ENCODE peak calls at places on chromosomes 12 and 14, in five cellular contexts. L, I, F, K and V are unnamed samples.

GRCh38 chr12:11630046-11630706 is 19.3 kb upstream of the ETV6 start:
- DNase-seq in L (no peak), I (no peak), F (peak), K (peak), V (no peak)

GRCh38 chr12:47818382-47818700 is 1.4 kb downstream of the HDAC7 start:
- DNase-seq in L (peak), I (no peak), F (no peak), K (no peak), V (no peak)

GRCh38 chr12:54417712-54418440 is 1.2 kb downstream of the ITGA5 start:
- DNase-seq in L (peak), I (no peak), F (no peak), K (peak), V (no peak)

GRCh38 chr14:85702937-85703336 is 173.0 kb downstream of the FLRT2 start:
- DNase-seq in L (no peak), I (no peak), F (no peak), K (no peak), V (no peak)

GRCh38 chr12:116700066-116700465 is 37.8 kb downstream of the SPRING1 start:
- DNase-seq in L (no peak), I (no peak), F (no peak), K (no peak), V (no peak)

GRCh38 chr14:28294834-28295440 is 471.6 kb upstream of the FOXG1 start:
- DNase-seq in L (peak), I (no peak), F (peak), K (no peak), V (peak)

GRCh38 chr12:83145325-83145724 is 458.6 kb downstream of the TMTC2 start:
- DNase-seq in L (no peak), I (no peak), F (no peak), K (no peak), V (no peak)

GRCh38 chr12:13208533-13209278 is 12.2 kb downstream of the EMP1 start:
- DNase-seq in L (peak), I (peak), F (no peak), K (no peak), V (no peak)

GRCh38 chr14:79480212-79480611 is 731.1 kb downstream of the DIO2 start:
- DNase-seq in L (no peak), I (no peak), F (no peak), K (no peak), V (no peak)

GRCh38 chr14:85602366-85602765 is 72.4 kb downstream of the FLRT2 start:
- DNase-seq in L (no peak), I (no peak), F (no peak), K (no peak), V (no peak)